ENCODE peak calls at places on chromosomes 5 and 9, in seven cellular contexts. S is CD8-positive, alpha-beta T cell; O is ovary; H is IMR-90; Q is bronchial epithelial cell; P is aorta; X is lower lobe of right lung. F is an unnamed sample.

GRCh38 chr5:171521219-171521633 is 101.8 kb downstream of the FGF18 start:
- DNase-seq in P (peak; percentile 89), Q (peak; percentile 88), S (no peak), O (peak; percentile 42), H (peak; percentile 92), X (no peak), F (no peak)

GRCh38 chr5:169424956-169425318 is 124.0 kb upstream of the SLIT3 start:
- DNase-seq in X (no peak), Q (no peak), P (no peak), S (no peak), O (no peak), H (no peak), F (no peak)

GRCh38 chr5:3287516-3287915 is 308.1 kb upstream of the IRX1 start:
- DNase-seq in H (no peak), O (no peak), P (no peak), X (no peak), Q (no peak), S (no peak), F (no peak)

GRCh38 chr5:97181856-97182545 is 1.0 kb downstream of the RIOK2 start:
- DNase-seq in Q (peak; percentile 72), O (no peak), S (no peak), X (no peak), H (peak; percentile 50), P (no peak), F (no peak)

GRCh38 chr9:14313378-14313940 is 482 bp downstream of the NFIB start:
- DNase-seq in X (no peak), Q (peak; percentile 14), H (peak; percentile 31), P (peak; percentile 49), O (no peak), S (no peak), F (no peak)

GRCh38 chr5:41068169-41068568 is 3.0 kb downstream of the MROH2B start:
- DNase-seq in P (no peak), X (no peak), O (no peak), S (no peak), H (no peak), Q (no peak), F (no peak)

GRCh38 chr5:172870261-172870806 is 36.3 kb downstream of the ERGIC1 start:
- DNase-seq in X (no peak), P (peak; percentile 79), O (no peak), Q (peak; percentile 98), S (no peak), H (peak; percentile 97), F (no peak)

GRCh38 chr9:97772145-97772544 is 75.0 kb upstream of the XPA start:
- DNase-seq in P (no peak), O (no peak), H (no peak), Q (no peak), X (no peak), S (no peak), F (no peak)

GRCh38 chr9:90871327-90871935 is 69.8 kb downstream of the SYK start:
- DNase-seq in S (no peak), H (no peak), O (no peak), P (no peak), X (no peak), Q (no peak), F (no peak)

GRCh38 chr5:132681476-132681831 is 7.7 kb downstream of the IL4 start:
- DNase-seq in O (no peak), S (no peak), X (no peak), P (no peak), H (no peak), Q (no peak), F (no peak)

GRCh38 chr9:129587487-129588262 is 33.2 kb downstream of the C9orf50 start:
- DNase-seq in P (no peak), Q (no peak), H (peak; percentile 61), S (no peak), X (no peak), O (no peak), F (no peak)

GRCh38 chr5:23740029-23740428 is 232.6 kb downstream of the PRDM9 start:
- DNase-seq in H (no peak), S (no peak), Q (peak; percentile 5), O (no peak), X (no peak), P (no peak), F (no peak)

GRCh38 chr5:127958421-127959011 is 125.0 kb upstream of the SLC12A2 start:
- DNase-seq in S (no peak), Q (no peak), X (no peak), P (no peak), H (no peak), O (no peak), F (no peak)

GRCh38 chr5:173454764-173455598 is 126.8 kb upstream of the STC2 start:
- DNase-seq in O (peak; percentile 23), H (peak; percentile 100), Q (peak; percentile 92), S (no peak), P (peak; percentile 54), X (no peak), F (no peak)

GRCh38 chr9:20788526-20789421 is 104.7 kb downstream of the FOCAD start:
- DNase-seq in S (no peak), P (no peak), X (no peak), Q (no peak), H (no peak), O (no peak), F (no peak)

GRCh38 chr9:89252910-89253309 is 58.1 kb upstream of the CKS2 start:
- DNase-seq in H (no peak), X (no peak), S (no peak), Q (no peak), P (no peak), O (no peak), F (no peak)

GRCh38 chr5:180373475-180374269 is 20.5 kb upstream of the GFPT2 start:
- DNase-seq in H (no peak), O (no peak), Q (no peak), P (no peak), X (no peak), S (no peak), F (no peak)

GRCh38 chr5:180375291-180375690 is 22.2 kb upstream of the GFPT2 start:
- DNase-seq in O (no peak), Q (no peak), S (no peak), X (no peak), P (no peak), H (no peak), F (no peak)

GRCh38 chr5:180377556-180378197 is 24.5 kb upstream of the GFPT2 start:
- DNase-seq in S (no peak), Q (no peak), H (no peak), P (no peak), X (no peak), O (no peak), F (no peak)

GRCh38 chr5:180376511-180376910 is 23.4 kb upstream of the GFPT2 start:
- DNase-seq in P (no peak), S (no peak), O (no peak), H (no peak), Q (no peak), X (no peak), F (no peak)

DNA sequence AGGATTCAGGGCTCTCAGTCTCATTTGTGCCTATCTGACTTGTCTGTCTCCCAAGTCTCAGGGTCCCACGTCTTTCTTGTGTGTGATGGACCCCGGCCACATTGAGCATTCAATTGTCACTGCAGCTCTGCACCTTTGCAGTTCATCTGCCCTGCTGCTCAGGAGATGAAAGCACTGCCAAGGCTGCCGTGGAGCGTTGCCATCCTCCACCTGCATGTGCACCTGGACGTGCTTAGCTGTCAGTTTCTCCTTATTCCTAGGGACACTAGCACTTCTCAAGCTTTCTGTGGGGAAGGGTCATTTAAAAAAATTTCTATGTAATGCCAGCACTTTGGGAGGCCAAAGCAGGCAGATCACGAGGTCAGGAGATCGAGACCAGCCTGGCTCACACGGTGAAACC is 22.8 kb upstream of the GFPT2 start:
- DNase-seq in P (no peak), X (no peak), Q (no peak), H (no peak), S (no peak), O (no peak), F (no peak)
- H3K27me3 ChIP-seq in P (no peaks in the 10 kb centered on the region), X (no peaks in the 10 kb centered on the region), Q (no peaks in the 10 kb centered on the region), H (peaks cover 3% of the 10 kb centered on the region), S (no peaks in the 10 kb centered on the region), O (no peaks in the 10 kb centered on the region), F (no peaks in the 10 kb centered on the region)

DNA sequence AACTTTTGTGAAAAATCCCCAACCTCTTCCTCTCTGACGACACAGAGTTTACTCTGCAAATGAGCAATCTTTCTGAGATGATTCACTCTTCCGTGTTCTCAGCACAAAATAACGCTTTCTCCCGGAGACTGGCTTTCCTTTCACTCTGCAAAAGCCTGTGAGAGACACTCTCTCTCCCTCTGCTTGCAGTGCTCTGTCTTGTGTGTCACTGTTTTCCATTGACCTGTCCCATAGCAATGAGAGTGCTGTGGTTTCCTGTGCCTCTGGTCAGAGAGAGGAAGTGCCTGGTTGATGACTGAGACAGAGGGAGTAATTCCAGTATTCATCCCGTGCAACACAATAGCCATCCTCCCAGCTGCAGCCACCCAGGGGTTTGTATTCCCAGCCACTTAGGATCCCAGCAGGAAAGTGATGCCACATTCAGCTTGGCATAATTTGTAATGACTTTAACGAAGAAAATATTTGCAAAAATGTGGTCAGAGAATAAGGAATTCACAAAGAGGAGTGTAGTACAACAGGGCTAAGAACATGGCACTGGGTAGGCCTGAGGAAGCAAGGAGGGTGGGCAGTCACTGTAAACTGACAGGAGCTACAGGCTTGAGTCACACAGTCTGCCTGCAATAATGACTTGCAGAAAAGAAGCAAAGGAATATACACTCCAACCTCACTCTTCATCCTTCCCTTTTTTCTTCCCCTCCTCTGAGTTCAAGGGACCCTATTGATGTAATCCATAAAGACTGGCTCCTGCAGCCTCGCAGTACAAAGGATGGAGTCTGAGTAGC is 463.5 kb upstream of the RGMB start:
- DNase-seq in O (no peak), H (peak; percentile 99), X (no peak), S (no peak), P (peak; percentile 35), Q (peak; percentile 99), F (no peak)
- H3K4me3 ChIP-seq in O (no peak overlapping the region), H (peak overlapping the region; percentile 24), X (no peak overlapping the region), S (no peak overlapping the region), P (no peak overlapping the region), Q (no peak overlapping the region), F (no peak overlapping the region)

DNA sequence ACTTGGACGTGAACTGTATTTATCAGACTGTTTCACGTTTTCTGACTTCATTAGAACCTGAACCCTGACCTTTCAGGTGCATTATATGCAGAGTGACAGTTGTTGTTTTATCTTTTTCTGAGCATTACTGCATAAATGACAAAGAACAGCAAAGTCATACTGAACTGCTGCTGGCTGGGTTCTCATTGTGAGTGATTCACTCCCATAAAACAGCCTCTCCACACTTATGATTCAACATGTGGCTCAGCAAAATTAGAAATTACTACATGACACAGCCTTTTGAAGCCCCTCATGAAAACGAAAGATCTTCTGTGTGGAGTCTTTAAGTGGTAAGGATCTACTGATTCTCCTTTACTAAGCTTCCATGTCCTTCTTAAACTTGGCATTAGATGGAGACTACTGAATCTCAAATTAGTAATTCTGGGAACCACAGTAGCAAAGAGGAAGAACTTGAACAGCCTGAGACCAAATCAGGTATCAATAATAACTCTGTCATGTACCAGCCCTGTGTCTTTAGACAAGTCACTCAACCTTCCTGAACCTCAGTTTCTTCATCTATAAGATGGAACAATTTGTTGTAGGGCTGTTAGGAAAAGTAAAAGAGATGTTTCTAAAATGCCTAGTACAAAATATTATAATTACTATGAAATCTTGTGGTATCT is 172.3 kb upstream of the GNA14 start:
- DNase-seq in H (peak; percentile 83), P (no peak), S (no peak), Q (peak; percentile 64), O (no peak), X (no peak), F (no peak)
- H3K27me3 ChIP-seq in H (no peaks in the 10 kb centered on the region), P (no peaks in the 10 kb centered on the region), S (no peaks in the 10 kb centered on the region), Q (no peaks in the 10 kb centered on the region), O (no peaks in the 10 kb centered on the region), X (no peaks in the 10 kb centered on the region), F (no peaks in the 10 kb centered on the region)

DNA sequence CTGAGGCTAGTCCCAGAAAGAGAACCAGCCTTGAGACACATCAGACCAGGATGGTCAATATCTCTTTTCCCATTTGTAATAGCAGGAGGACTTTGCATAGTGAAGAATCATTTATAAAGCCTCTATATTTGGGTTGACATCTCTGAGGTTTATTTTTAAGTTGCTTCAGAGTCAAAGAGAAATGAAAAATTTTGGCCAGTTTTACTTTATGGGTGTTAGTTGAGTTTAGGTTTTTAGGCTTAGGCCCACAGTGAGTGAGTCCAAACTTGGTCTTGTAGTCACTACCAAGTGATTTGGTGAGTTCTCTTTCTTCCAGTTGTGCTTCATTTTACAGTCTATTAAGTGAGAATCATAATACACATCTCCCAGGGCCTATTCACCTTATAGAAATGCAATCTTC is 5.3 kb upstream of the MEF2C start:
- DNase-seq in X (no peak), H (no peak), O (no peak), P (no peak), S (no peak), Q (no peak), F (no peak)
- H3K4me3 ChIP-seq in X (no peak overlapping the region), H (no peak overlapping the region), O (no peak overlapping the region), P (no peak overlapping the region), S (no peak overlapping the region), Q (no peak overlapping the region), F (peak overlapping the region; percentile 67)

F was measured in heart right ventricle.